ENCODE peak calls at places on chromosomes 6 and 20, in nine cellular contexts. One of them, this sample, is unnamed.

GRCh38 chr6:107627928-107628327 is 138.0 kb downstream of the SOBP start:
- DNase-seq in NCI-H460: no peak
- DNase-seq in H54: no peak
- DNase-seq in activated CD8-positive, alpha-beta memory T cell treated with anti-CD3 and anti-CD28 coated beads for 48 hours: no peak
- DNase-seq in G401: no peak
- DNase-seq in GM23338: no peak
- DNase-seq in SW 1271: no peak
- DNase-seq in activated T-helper 1 cell treated with anti-CD3 and anti-CD28 coated beads, Interleukin-12 subunit alpha, Interleukin-12 subunit beta, Interleukin-2, Interleukin-4 antibody, amounts not matched to agents 30 ng/mL and 10 ng/mL and 1 ng/mL, durations not matched to agents 14 hours and 24 hours and 36 hours: no peak
- DNase-seq in ecto neural progenitor cell: no peak
- DNase-seq in this sample: no peak

GRCh38 chr6:56863366-56863765 is 91.5 kb upstream of the BEND6 start:
- DNase-seq in NCI-H460: no peak
- DNase-seq in H54: no peak
- DNase-seq in activated CD8-positive, alpha-beta memory T cell treated with anti-CD3 and anti-CD28 coated beads for 48 hours: no peak
- DNase-seq in G401: no peak
- DNase-seq in GM23338: no peak
- DNase-seq in SW 1271: peak
- DNase-seq in activated T-helper 1 cell treated with anti-CD3 and anti-CD28 coated beads, Interleukin-12 subunit alpha, Interleukin-12 subunit beta, Interleukin-2, Interleukin-4 antibody, amounts not matched to agents 30 ng/mL and 10 ng/mL and 1 ng/mL, durations not matched to agents 14 hours and 24 hours and 36 hours: no peak
- DNase-seq in ecto neural progenitor cell: no peak
- DNase-seq in this sample: no peak

GRCh38 chr6:122393339-122393896 is 6.0 kb upstream of the HSF2 start:
- DNase-seq in NCI-H460: no peak
- DNase-seq in H54: no peak
- DNase-seq in activated CD8-positive, alpha-beta memory T cell treated with anti-CD3 and anti-CD28 coated beads for 48 hours: no peak
- DNase-seq in G401: no peak
- DNase-seq in GM23338: no peak
- DNase-seq in SW 1271: no peak
- DNase-seq in activated T-helper 1 cell treated with anti-CD3 and anti-CD28 coated beads, Interleukin-12 subunit alpha, Interleukin-12 subunit beta, Interleukin-2, Interleukin-4 antibody, amounts not matched to agents 30 ng/mL and 10 ng/mL and 1 ng/mL, durations not matched to agents 14 hours and 24 hours and 36 hours: no peak
- DNase-seq in ecto neural progenitor cell: peak
- DNase-seq in this sample: no peak

GRCh38 chr6:46888031-46888430 is 33.7 kb downstream of the ADGRF5 start:
- DNase-seq in NCI-H460: peak
- DNase-seq in H54: no peak
- DNase-seq in activated CD8-positive, alpha-beta memory T cell treated with anti-CD3 and anti-CD28 coated beads for 48 hours: no peak
- DNase-seq in G401: no peak
- DNase-seq in GM23338: no peak
- DNase-seq in SW 1271: no peak
- DNase-seq in activated T-helper 1 cell treated with anti-CD3 and anti-CD28 coated beads, Interleukin-12 subunit alpha, Interleukin-12 subunit beta, Interleukin-2, Interleukin-4 antibody, amounts not matched to agents 30 ng/mL and 10 ng/mL and 1 ng/mL, durations not matched to agents 14 hours and 24 hours and 36 hours: no peak
- DNase-seq in ecto neural progenitor cell: no peak
- DNase-seq in this sample: no peak

GRCh38 chr20:23200914-23201313 is 114.8 kb upstream of the CD93 start:
- DNase-seq in NCI-H460: peak
- DNase-seq in H54: no peak
- DNase-seq in activated CD8-positive, alpha-beta memory T cell treated with anti-CD3 and anti-CD28 coated beads for 48 hours: no peak
- DNase-seq in G401: peak
- DNase-seq in GM23338: peak
- DNase-seq in SW 1271: no peak
- DNase-seq in activated T-helper 1 cell treated with anti-CD3 and anti-CD28 coated beads, Interleukin-12 subunit alpha, Interleukin-12 subunit beta, Interleukin-2, Interleukin-4 antibody, amounts not matched to agents 30 ng/mL and 10 ng/mL and 1 ng/mL, durations not matched to agents 14 hours and 24 hours and 36 hours: no peak
- DNase-seq in ecto neural progenitor cell: no peak
- DNase-seq in this sample: no peak

GRCh38 chr6:51932956-51933355 is 154.5 kb downstream of the PKHD1 start:
- DNase-seq in NCI-H460: no peak
- DNase-seq in H54: no peak
- DNase-seq in activated CD8-positive, alpha-beta memory T cell treated with anti-CD3 and anti-CD28 coated beads for 48 hours: no peak
- DNase-seq in G401: no peak
- DNase-seq in GM23338: no peak
- DNase-seq in SW 1271: no peak
- DNase-seq in activated T-helper 1 cell treated with anti-CD3 and anti-CD28 coated beads, Interleukin-12 subunit alpha, Interleukin-12 subunit beta, Interleukin-2, Interleukin-4 antibody, amounts not matched to agents 30 ng/mL and 10 ng/mL and 1 ng/mL, durations not matched to agents 14 hours and 24 hours and 36 hours: no peak
- DNase-seq in ecto neural progenitor cell: no peak
- DNase-seq in this sample: no peak

GRCh38 chr20:57899554-57899953 is 189.7 kb upstream of the PMEPA1 start:
- DNase-seq in NCI-H460: no peak
- DNase-seq in H54: no peak
- DNase-seq in activated CD8-positive, alpha-beta memory T cell treated with anti-CD3 and anti-CD28 coated beads for 48 hours: no peak
- DNase-seq in G401: no peak
- DNase-seq in GM23338: no peak
- DNase-seq in SW 1271: no peak
- DNase-seq in activated T-helper 1 cell treated with anti-CD3 and anti-CD28 coated beads, Interleukin-12 subunit alpha, Interleukin-12 subunit beta, Interleukin-2, Interleukin-4 antibody, amounts not matched to agents 30 ng/mL and 10 ng/mL and 1 ng/mL, durations not matched to agents 14 hours and 24 hours and 36 hours: no peak
- DNase-seq in ecto neural progenitor cell: no peak
- DNase-seq in this sample: no peak

GRCh38 chr20:53384392-53384791 is 209.2 kb downstream of the ZNF217 start:
- DNase-seq in NCI-H460: no peak
- DNase-seq in H54: no peak
- DNase-seq in activated CD8-positive, alpha-beta memory T cell treated with anti-CD3 and anti-CD28 coated beads for 48 hours: no peak
- DNase-seq in G401: no peak
- DNase-seq in GM23338: no peak
- DNase-seq in SW 1271: no peak
- DNase-seq in activated T-helper 1 cell treated with anti-CD3 and anti-CD28 coated beads, Interleukin-12 subunit alpha, Interleukin-12 subunit beta, Interleukin-2, Interleukin-4 antibody, amounts not matched to agents 30 ng/mL and 10 ng/mL and 1 ng/mL, durations not matched to agents 14 hours and 24 hours and 36 hours: no peak
- DNase-seq in ecto neural progenitor cell: no peak
- DNase-seq in this sample: no peak

GRCh38 chr6:150185697-150186096 is 42.9 kb downstream of the PPP1R14C start:
- DNase-seq in NCI-H460: no peak
- DNase-seq in H54: no peak
- DNase-seq in activated CD8-positive, alpha-beta memory T cell treated with anti-CD3 and anti-CD28 coated beads for 48 hours: no peak
- DNase-seq in G401: no peak
- DNase-seq in GM23338: no peak
- DNase-seq in SW 1271: no peak
- DNase-seq in activated T-helper 1 cell treated with anti-CD3 and anti-CD28 coated beads, Interleukin-12 subunit alpha, Interleukin-12 subunit beta, Interleukin-2, Interleukin-4 antibody, amounts not matched to agents 30 ng/mL and 10 ng/mL and 1 ng/mL, durations not matched to agents 14 hours and 24 hours and 36 hours: no peak
- DNase-seq in ecto neural progenitor cell: no peak
- DNase-seq in this sample: no peak

This sample was measured in pons.